ENCODE peak calls at places on chromosomes 7 and 10, in seven cellular contexts. One of them, this sample, is unnamed.

GRCh38 chr10:84460520-84460919 is 132.1 kb downstream of the CCSER2 start:
- DNase-seq in HFF-Myc: no peak
- DNase-seq in MM.1S: no peak
- DNase-seq in OCI-LY7: no peak
- DNase-seq in HepG2: no peak
- DNase-seq in IMR-90: no peak
- DNase-seq in lower lobe of right lung: no peak
- DNase-seq in this sample: no peak

GRCh38 chr7:140229101-140229525 is 52.3 kb upstream of the KDM7A start:
- DNase-seq in HepG2: peak
- DNase-seq in OCI-LY7: no peak
- DNase-seq in lower lobe of right lung: no peak
- DNase-seq in IMR-90: no peak
- DNase-seq in MM.1S: no peak
- DNase-seq in HFF-Myc: no peak
- DNase-seq in this sample: no peak

GRCh38 chr10:105843786-105844560 is 1202.9 kb downstream of the SORCS3 start:
- DNase-seq in OCI-LY7: no peak
- DNase-seq in HFF-Myc: no peak
- DNase-seq in HepG2: no peak
- DNase-seq in MM.1S: no peak
- DNase-seq in IMR-90: no peak
- DNase-seq in lower lobe of right lung: no peak
- DNase-seq in this sample: no peak

GRCh38 chr7:30367561-30367960 is 83.2 kb downstream of the ZNRF2 start:
- DNase-seq in IMR-90: no peak
- DNase-seq in lower lobe of right lung: no peak
- DNase-seq in HFF-Myc: no peak
- DNase-seq in OCI-LY7: no peak
- DNase-seq in HepG2: no peak
- DNase-seq in MM.1S: no peak
- DNase-seq in this sample: no peak

GRCh38 chr10:13099144-13099665 is 758 bp upstream of the OPTN start:
- DNase-seq in HFF-Myc: peak
- DNase-seq in MM.1S: peak
- DNase-seq in OCI-LY7: peak
- DNase-seq in HepG2: peak
- DNase-seq in lower lobe of right lung: no peak
- DNase-seq in IMR-90: peak
- DNase-seq in this sample: no peak

GRCh38 chr7:105890290-105890997 is 14.0 kb upstream of the ATXN7L1 start:
- DNase-seq in lower lobe of right lung: no peak
- DNase-seq in MM.1S: peak
- DNase-seq in HFF-Myc: no peak
- DNase-seq in OCI-LY7: no peak
- DNase-seq in HepG2: no peak
- DNase-seq in IMR-90: peak
- DNase-seq in this sample: peak

GRCh38 chr10:96025566-96025965 is 17.8 kb upstream of the CCNJ start:
- DNase-seq in HepG2: peak
- DNase-seq in IMR-90: peak
- DNase-seq in OCI-LY7: peak
- DNase-seq in lower lobe of right lung: no peak
- DNase-seq in MM.1S: peak
- DNase-seq in HFF-Myc: no peak
- DNase-seq in this sample: no peak

GRCh38 chr10:33616921-33617320 is 282.5 kb upstream of the NRP1 start:
- DNase-seq in IMR-90: peak
- DNase-seq in HepG2: no peak
- DNase-seq in OCI-LY7: no peak
- DNase-seq in lower lobe of right lung: no peak
- DNase-seq in HFF-Myc: no peak
- DNase-seq in MM.1S: no peak
- DNase-seq in this sample: no peak

GRCh38 chr10:101172741-101173140 is 41.6 kb downstream of the TLX1 start:
- DNase-seq in IMR-90: no peak
- DNase-seq in OCI-LY7: no peak
- DNase-seq in lower lobe of right lung: no peak
- DNase-seq in MM.1S: no peak
- DNase-seq in HepG2: no peak
- DNase-seq in HFF-Myc: no peak
- DNase-seq in this sample: no peak

DNA sequence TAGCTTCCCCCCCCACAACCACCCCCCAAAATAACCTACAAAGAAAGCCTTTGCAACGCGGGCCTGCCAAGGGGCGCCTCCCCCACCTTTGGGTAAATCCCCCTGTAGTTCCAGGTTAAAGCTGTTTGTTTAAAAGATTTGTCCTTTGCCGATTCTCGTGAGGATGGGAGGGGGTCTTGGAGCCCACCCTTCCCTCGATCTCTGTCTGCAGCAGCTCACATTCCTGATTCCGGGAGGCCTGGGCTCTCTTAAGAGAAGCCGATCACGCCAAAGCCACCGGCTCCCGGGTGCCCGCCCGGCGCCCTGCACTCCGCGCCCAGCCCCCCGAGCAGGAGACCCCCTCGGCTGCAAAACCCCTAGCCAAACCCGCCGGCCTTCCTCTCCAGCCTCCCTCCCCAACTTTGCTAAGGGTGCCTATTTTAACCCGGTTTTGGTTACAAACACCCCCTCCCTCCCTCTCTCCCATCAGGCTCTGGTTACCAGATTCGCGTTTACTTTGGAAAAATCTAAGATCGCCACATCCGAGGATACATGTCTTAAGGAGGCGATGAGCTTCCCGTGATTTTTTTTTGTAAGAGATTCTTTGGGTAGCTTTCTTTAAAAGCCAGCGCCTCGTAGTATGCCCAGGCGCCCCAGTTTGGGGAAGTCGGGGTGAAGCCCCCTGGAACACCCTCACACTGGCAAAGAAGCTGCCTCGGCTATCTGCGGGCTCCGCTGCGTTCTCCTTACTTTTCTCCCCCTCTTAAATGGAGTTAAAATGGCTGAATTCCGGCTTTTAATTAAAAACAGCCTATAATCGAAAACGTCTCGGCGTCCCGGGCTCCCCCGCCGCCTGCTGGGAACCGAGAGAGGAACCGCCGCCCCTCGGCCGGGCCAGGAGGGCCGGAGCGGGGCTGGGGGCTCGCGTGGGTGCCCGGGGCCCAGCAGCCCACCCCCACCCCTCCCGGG is 1.0 kb downstream of the TNRC18 start:
- DNase-seq in HepG2: peak
- DNase-seq in MM.1S: no peak
- DNase-seq in lower lobe of right lung: peak
- DNase-seq in OCI-LY7: peak
- DNase-seq in IMR-90: peak
- DNase-seq in HFF-Myc: no peak
- DNase-seq in this sample: no peak
- TF ChIP-seq CTCF in HepG2: no peak
- TF ChIP-seq CTCF in MM.1S: no peak
- TF ChIP-seq CTCF in lower lobe of right lung: peak
- TF ChIP-seq CTCF in OCI-LY7: no peak
- TF ChIP-seq CTCF in IMR-90: peak
- TF ChIP-seq CTCF in HFF-Myc: no peak
- TF ChIP-seq CTCF in this sample: no peak

DNA sequence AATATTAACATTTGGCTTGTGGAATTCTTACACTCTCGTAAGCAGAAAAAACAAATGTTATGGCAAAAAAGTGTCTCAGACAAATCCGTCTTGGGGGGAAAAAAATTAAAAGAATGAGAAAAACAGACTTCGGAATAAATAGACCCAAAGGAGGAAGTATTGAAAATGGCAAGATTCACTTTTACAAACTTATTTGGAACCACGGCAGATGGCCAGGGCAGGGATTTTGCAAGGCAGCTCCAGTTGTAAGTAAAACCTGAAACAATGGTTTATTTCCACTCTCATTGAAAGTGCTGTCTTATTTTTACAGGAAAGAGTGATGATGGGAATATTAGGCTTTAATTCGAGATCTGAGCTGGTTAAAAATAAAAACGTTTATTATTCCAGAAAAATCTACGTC is 1.5 kb upstream of the ZNF438 start:
- DNase-seq in HFF-Myc: no peak
- DNase-seq in lower lobe of right lung: no peak
- DNase-seq in MM.1S: no peak
- DNase-seq in HepG2: no peak
- DNase-seq in IMR-90: no peak
- DNase-seq in OCI-LY7: no peak
- DNase-seq in this sample: no peak
- H3K4me3 ChIP-seq in HFF-Myc: no peak
- H3K4me3 ChIP-seq in lower lobe of right lung: peak
- H3K4me3 ChIP-seq in MM.1S: no peak
- H3K4me3 ChIP-seq in HepG2: no peak
- H3K4me3 ChIP-seq in IMR-90: no peak
- H3K4me3 ChIP-seq in OCI-LY7: no peak
- H3K4me3 ChIP-seq in this sample: no peak

GRCh38 chr10:69780070-69780469 is 21.6 kb upstream of the COL13A1 start:
- DNase-seq in OCI-LY7: no peak
- DNase-seq in HepG2: no peak
- DNase-seq in lower lobe of right lung: peak
- DNase-seq in MM.1S: no peak
- DNase-seq in IMR-90: no peak
- DNase-seq in HFF-Myc: no peak
- DNase-seq in this sample: no peak
- TF ChIP-seq CTCF in OCI-LY7: no peak
- TF ChIP-seq CTCF in HepG2: no peak
- TF ChIP-seq CTCF in lower lobe of right lung: no peak
- TF ChIP-seq CTCF in MM.1S: no peak
- TF ChIP-seq CTCF in IMR-90: no peak
- TF ChIP-seq CTCF in HFF-Myc: no peak
- TF ChIP-seq CTCF in this sample: no peak

GRCh38 chr7:95547356-95547755 is 49.0 kb downstream of the PDK4 start:
- DNase-seq in lower lobe of right lung: no peak
- DNase-seq in IMR-90: no peak
- DNase-seq in HFF-Myc: no peak
- DNase-seq in MM.1S: no peak
- DNase-seq in HepG2: no peak
- DNase-seq in OCI-LY7: no peak
- DNase-seq in this sample: no peak

GRCh38 chr7:95553939-95554338 is 42.4 kb downstream of the PDK4 start:
- DNase-seq in HepG2: no peak
- DNase-seq in IMR-90: no peak
- DNase-seq in OCI-LY7: no peak
- DNase-seq in lower lobe of right lung: no peak
- DNase-seq in MM.1S: no peak
- DNase-seq in HFF-Myc: no peak
- DNase-seq in this sample: no peak

GRCh38 chr7:95547949-95548348 is 48.4 kb downstream of the PDK4 start:
- DNase-seq in lower lobe of right lung: no peak
- DNase-seq in OCI-LY7: no peak
- DNase-seq in HFF-Myc: no peak
- DNase-seq in MM.1S: no peak
- DNase-seq in HepG2: no peak
- DNase-seq in IMR-90: no peak
- DNase-seq in this sample: no peak

GRCh38 chr7:95549818-95550529 is 46.3 kb downstream of the PDK4 start:
- DNase-seq in HepG2: no peak
- DNase-seq in HFF-Myc: peak
- DNase-seq in MM.1S: no peak
- DNase-seq in OCI-LY7: no peak
- DNase-seq in IMR-90: peak
- DNase-seq in lower lobe of right lung: peak
- DNase-seq in this sample: peak

GRCh38 chr7:95550546-95550945 is 45.8 kb downstream of the PDK4 start:
- DNase-seq in OCI-LY7: no peak
- DNase-seq in HFF-Myc: no peak
- DNase-seq in lower lobe of right lung: no peak
- DNase-seq in HepG2: no peak
- DNase-seq in IMR-90: no peak
- DNase-seq in MM.1S: no peak
- DNase-seq in this sample: no peak
- H3K4me3 ChIP-seq in OCI-LY7: no peak
- H3K4me3 ChIP-seq in HFF-Myc: no peak
- H3K4me3 ChIP-seq in lower lobe of right lung: no peak
- H3K4me3 ChIP-seq in HepG2: no peak
- H3K4me3 ChIP-seq in IMR-90: no peak
- H3K4me3 ChIP-seq in MM.1S: no peak
- H3K4me3 ChIP-seq in this sample: no peak

DNA sequence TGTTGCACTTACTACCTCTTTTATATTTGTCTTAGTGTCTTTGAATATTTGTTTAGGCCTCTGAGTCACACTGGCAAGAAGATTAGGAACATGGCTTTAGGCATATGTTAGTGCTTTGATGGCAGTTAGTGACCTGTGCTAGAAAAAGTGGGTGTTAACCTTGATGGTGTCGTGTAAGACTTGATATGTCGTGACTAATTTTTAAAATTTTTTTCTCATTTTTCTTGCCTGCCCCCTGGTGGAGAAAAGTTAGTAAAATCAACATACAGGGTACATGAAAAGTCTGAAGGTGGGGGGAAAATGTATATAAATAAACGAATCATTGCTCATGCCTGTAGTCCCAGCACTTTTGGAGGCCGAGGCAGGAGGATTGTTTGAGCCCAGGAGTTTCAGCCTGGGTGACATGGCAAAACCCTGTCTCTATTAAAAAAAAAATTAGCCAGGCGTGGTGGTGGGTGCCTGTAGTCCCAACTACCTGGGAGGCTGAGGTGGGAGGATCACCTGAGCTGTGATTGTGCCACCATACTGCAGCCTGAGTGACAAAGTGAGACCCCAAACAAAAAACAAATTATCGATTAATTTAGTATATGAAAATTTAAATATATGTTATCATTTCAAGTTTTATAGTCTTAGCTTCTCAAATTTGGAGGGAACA is 44.6 kb downstream of the TAX1BP1 start:
- DNase-seq in HFF-Myc: peak
- DNase-seq in OCI-LY7: peak
- DNase-seq in IMR-90: peak
- DNase-seq in MM.1S: peak
- DNase-seq in lower lobe of right lung: no peak
- DNase-seq in HepG2: peak
- DNase-seq in this sample: no peak
- TF ChIP-seq CTCF in HFF-Myc: peak
- TF ChIP-seq CTCF in OCI-LY7: peak
- TF ChIP-seq CTCF in IMR-90: peak
- TF ChIP-seq CTCF in MM.1S: peak
- TF ChIP-seq CTCF in lower lobe of right lung: peak
- TF ChIP-seq CTCF in HepG2: peak
- TF ChIP-seq CTCF in this sample: peak

DNA sequence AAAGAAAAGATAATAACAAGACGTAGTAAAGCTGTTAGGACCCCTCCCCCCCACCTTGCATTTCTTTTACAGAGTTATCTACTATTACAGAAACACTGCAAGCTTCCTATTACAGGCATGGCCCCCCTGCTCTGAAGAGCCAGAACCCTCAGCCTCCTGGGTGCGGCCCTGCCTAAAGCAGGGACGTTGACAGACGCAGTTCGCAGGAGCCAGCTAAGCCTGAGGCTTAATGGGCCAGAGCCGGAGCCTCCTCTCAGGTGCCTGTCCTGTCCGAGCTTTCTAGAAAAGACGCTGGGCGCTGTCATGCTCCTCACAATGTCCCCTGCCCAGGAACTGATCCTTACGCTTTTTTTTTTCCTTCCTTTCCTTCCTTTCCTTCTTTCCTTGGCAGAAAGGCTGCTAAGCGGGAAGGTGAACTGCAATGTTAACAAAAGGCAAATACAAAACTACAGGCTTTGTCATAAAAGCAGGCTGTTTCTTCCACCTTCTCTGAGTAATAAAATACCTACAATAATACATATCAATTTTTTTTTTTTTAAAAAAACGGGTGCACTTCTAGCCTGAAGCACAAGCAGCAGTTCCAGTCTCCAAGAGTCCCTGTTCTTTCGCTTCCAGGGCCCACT is 11.4 kb downstream of the MNX1 start:
- DNase-seq in HFF-Myc: no peak
- DNase-seq in lower lobe of right lung: no peak
- DNase-seq in HepG2: no peak
- DNase-seq in OCI-LY7: no peak
- DNase-seq in IMR-90: no peak
- DNase-seq in MM.1S: no peak
- DNase-seq in this sample: no peak
- H3K4me3 ChIP-seq in HFF-Myc: no peak
- H3K4me3 ChIP-seq in lower lobe of right lung: peak
- H3K4me3 ChIP-seq in HepG2: peak
- H3K4me3 ChIP-seq in OCI-LY7: no peak
- H3K4me3 ChIP-seq in IMR-90: no peak
- H3K4me3 ChIP-seq in MM.1S: peak
- H3K4me3 ChIP-seq in this sample: peak